ENCODE peak calls at places on chromosomes 6 and 20, in six cellular contexts. C, X, E, M, Y and S are unnamed samples. For H4K20me1, the result is how much of the 10 kb centered on the place peaks cover.

GRCh38 chr20:41447026-41447425 is 80.4 kb upstream of the EMILIN3 start:
- DNase-seq in C (no peak), X (no peak), E (no peak), M (no peak), Y (no peak), S (no peak)

GRCh38 chr6:42313941-42314570 is 96.4 kb upstream of the MRPS10 start:
- DNase-seq in C (no peak), X (peak), E (no peak), M (peak), Y (peak), S (peak)

GRCh38 chr6:23611776-23612381 is 514.1 kb upstream of the NRSN1 start:
- DNase-seq in C (no peak), X (no peak), E (no peak), M (no peak), Y (no peak), S (no peak)

GRCh38 chr20:57991211-57991841 is 237.1 kb downstream of the ANKRD60 start:
- DNase-seq in C (peak), X (no peak), E (no peak), M (peak), Y (peak), S (peak)

GRCh38 chr20:8535403-8536003 is 403.4 kb downstream of the PLCB1 start:
- DNase-seq in C (no peak), X (peak), E (no peak), M (no peak), Y (peak), S (peak)

GRCh38 chr20:42530855-42531674 is 658.6 kb downstream of the PTPRT start:
- DNase-seq in C (no peak), X (peak), E (no peak), M (no peak), Y (peak), S (no peak)

GRCh38 chr6:64717281-64717680 is 989.7 kb downstream of the EYS start:
- DNase-seq in C (no peak), X (no peak), E (no peak), M (no peak), Y (no peak), S (no peak)

GRCh38 chr6:141990840-141991239 is 141.9 kb upstream of the GJE1 start:
- DNase-seq in C (no peak), X (no peak), E (no peak), M (no peak), Y (no peak), S (no peak)

GRCh38 chr20:19735446-19735845 is 22.6 kb upstream of the RIN2 start:
- DNase-seq in C (peak), X (no peak), E (peak), M (peak), Y (peak), S (peak)

GRCh38 chr6:26552205-26552604 is 14.0 kb downstream of the HMGN4 start:
- DNase-seq in C (no peak), X (no peak), E (no peak), M (no peak), Y (no peak), S (no peak)

GRCh38 chr20:48098099-48098498 is 312.8 kb upstream of the SULF2 start:
- DNase-seq in C (no peak), X (peak), E (no peak), M (no peak), Y (no peak), S (no peak)

GRCh38 chr6:6586671-6587526 is 1.6 kb upstream of the LY86 start:
- DNase-seq in C (no peak), X (no peak), E (peak), M (no peak), Y (no peak), S (no peak)

GRCh38 chr20:15333170-15333569 is 995.8 kb upstream of the FLRT3 start:
- DNase-seq in C (no peak), X (no peak), E (no peak), M (no peak), Y (no peak), S (no peak)

GRCh38 chr20:47318596-47319516 is 37.6 kb downstream of the ZMYND8 start:
- DNase-seq in C (peak), X (peak), E (no peak), M (peak), Y (peak), S (peak)

GRCh38 chr20:49993301-49993751 is 10.5 kb downstream of the SNAI1 start:
- DNase-seq in C (no peak), X (no peak), E (no peak), M (no peak), Y (no peak), S (no peak)

GRCh38 chr6:53573299-53573698 is 28.4 kb upstream of the GCLC start:
- DNase-seq in C (no peak), X (peak), E (no peak), M (no peak), Y (no peak), S (no peak)

GRCh38 chr6:145875496-145876244 is 61.1 kb upstream of the FBXO30 start:
- DNase-seq in C (no peak), X (no peak), E (no peak), M (peak), Y (no peak), S (peak)

GRCh38 chr20:47319517-47320252 is 36.8 kb downstream of the ZMYND8 start:
- DNase-seq in C (peak), X (no peak), E (no peak), M (peak), Y (peak), S (peak)

DNA sequence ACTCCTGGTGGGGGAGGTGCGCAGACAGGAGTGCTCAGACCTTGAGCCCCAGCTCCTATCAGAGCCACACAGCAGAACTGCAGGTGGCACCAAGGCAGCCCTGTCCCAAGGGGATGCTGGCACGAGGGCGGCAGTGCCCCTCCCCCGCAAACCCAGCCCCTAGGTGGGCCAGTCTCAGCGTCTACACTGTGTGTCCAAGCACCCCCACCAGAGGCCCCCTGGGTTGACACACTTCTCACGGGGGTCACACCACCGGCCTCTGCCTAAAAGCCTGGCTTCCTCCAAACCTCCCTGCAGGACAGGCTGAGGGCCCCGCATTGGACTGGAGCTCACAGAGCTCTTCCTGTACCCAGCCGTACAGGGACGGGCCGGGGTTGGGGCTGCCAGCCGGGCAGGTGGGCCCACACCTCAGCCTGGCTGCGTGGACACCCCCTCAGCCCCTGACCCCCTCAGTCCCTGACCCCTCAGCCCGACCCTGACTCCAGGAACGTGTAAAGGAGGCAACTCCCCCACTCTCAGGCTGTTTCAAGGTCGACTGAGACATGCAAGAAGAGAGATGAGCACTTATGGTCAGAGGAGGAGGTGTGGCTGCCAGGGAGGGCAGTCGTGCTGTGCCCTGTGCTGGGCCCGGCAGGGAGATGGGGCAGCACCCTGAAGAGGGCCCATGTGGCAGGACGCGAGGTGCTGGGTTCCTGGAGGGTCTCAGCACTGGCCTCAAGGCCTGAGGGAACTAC is 8.2 kb downstream of the SLC2A4RG start:
- DNase-seq in C (no peak), X (no peak), E (no peak), M (no peak), Y (no peak), S (no peak)
- H2AFZ ChIP-seq in C (no peak), X (no peak), E (no peak), M (no peak), Y (no peak), S (no peak)

GRCh38 chr6:132404330-132404729 is 3.1 kb upstream of the MOXD1 start:
- DNase-seq in C (no peak), X (no peak), E (no peak), M (no peak), Y (no peak), S (no peak)

GRCh38 chr6:132399376-132400074 is 1.8 kb downstream of the MOXD1 start:
- DNase-seq in C (peak), X (no peak), E (no peak), M (peak), Y (peak), S (peak)

GRCh38 chr6:132400641-132401119 is 595 bp downstream of the MOXD1 start:
- DNase-seq in C (no peak), X (no peak), E (no peak), M (no peak), Y (no peak), S (no peak)

GRCh38 chr6:132401941-132402275 is 633 bp upstream of the MOXD1 start:
- DNase-seq in C (no peak), X (no peak), E (no peak), M (no peak), Y (no peak), S (no peak)

GRCh38 chr6:132401120-132401940 is at the start of gene MOXD1:
- DNase-seq in C (peak), X (peak), E (no peak), M (no peak), Y (peak), S (peak)
- TF ChIP-seq EZH2 in C (no peak), X (no peak), E (no peak), M (no peak), Y (no peak), S (no peak)

DNA sequence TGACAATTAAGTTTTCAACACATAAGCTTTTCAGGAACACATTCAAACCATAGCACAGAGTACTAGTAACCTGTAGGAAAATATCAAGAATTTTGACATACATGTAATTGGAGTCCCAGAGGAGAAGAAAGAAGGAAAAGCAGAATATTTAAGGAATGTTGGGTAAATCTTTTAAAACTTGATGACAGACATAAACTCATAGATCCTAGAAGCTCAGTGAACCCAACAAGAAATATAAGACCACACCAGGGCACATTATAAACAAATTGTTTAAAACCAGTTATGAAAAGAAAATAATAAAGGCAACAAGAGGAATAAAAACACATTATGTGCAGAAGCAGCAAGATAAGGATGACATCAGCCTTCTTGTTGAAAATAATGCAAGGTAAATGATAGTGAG is 151.5 kb upstream of the ATXN1 start:
- DNase-seq in C (no peak), X (no peak), E (no peak), M (no peak), Y (no peak), S (no peak)
- H4K20me1 ChIP-seq in C (under half), X (under half), E (under half), M (under half), Y (under half), S (under half)

GRCh38 chr6:35919085-35919826 is 1.6 kb downstream of the SRPK1 start:
- DNase-seq in C (peak), X (no peak), E (no peak), M (peak), Y (peak), S (peak)
- H2AFZ ChIP-seq in C (peak), X (peak), E (peak), M (peak), Y (peak), S (peak)

DNA sequence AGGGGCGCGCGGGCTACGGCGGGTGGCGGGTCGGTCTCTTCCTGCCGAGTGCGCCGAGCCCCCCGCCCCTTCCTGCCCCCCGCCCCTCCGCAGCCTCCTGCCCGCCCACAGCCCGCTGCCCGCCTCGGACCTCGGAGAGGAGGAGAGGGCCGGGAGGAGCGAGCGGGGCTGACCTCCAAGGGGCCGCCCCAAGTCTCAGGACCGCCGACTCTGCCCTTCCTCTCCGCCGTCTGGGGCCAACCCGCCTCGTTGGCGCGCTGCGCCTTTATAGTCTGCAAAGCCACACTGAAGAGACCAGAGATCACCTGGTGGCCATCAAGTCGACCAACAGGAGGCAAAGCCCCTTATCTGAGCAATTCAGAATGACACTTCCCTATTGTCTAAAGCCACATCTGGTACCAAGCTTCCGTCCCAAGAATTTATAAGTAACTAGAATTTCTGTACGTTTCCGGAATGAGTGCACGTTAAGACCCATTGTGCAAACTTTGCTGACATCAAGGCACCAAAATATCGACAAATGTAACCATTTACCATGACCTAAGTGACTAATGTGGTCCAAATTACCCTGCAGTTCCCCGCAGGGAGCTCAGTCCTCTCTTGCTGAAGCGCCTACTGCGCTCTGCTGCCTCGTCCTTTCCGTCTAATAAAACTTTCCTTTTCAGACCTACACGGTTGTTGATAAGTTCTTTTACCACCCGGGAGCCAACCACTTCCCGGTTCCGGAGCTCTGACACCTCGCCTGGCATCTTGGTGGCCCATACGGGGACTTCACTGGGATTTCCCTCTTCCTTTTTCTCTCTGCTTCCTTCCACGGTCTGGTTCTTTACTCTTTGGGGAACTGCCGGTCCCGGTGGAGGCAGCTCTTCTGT is at the start of gene CPXM1:
- DNase-seq in C (no peak), X (peak), E (no peak), M (no peak), Y (no peak), S (no peak)
- TF ChIP-seq EZH2 in C (peak), X (no peak), E (peak), M (peak), Y (no peak), S (peak)

GRCh38 chr20:32442630-32443029 is 84.5 kb downstream of the ASXL1 start:
- DNase-seq in C (no peak), X (no peak), E (no peak), M (no peak), Y (no peak), S (no peak)
- H4K20me1 ChIP-seq in C (under half), X (under half), E (under half), M (half or more), Y (under half), S (under half)

GRCh38 chr6:34476048-34476328 is 10.1 kb downstream of the PACSIN1 start:
- DNase-seq in C (no peak), X (no peak), E (no peak), M (no peak), Y (no peak), S (no peak)

GRCh38 chr6:34474754-34475153 is 8.9 kb downstream of the PACSIN1 start:
- DNase-seq in C (no peak), X (no peak), E (no peak), M (no peak), Y (no peak), S (no peak)

GRCh38 chr6:34475167-34476047 is 9.5 kb downstream of the PACSIN1 start:
- DNase-seq in C (no peak), X (no peak), E (no peak), M (no peak), Y (no peak), S (no peak)

GRCh38 chr6:34476941-34477340 is 11.1 kb downstream of the PACSIN1 start:
- DNase-seq in C (no peak), X (no peak), E (no peak), M (no peak), Y (no peak), S (no peak)

DNA sequence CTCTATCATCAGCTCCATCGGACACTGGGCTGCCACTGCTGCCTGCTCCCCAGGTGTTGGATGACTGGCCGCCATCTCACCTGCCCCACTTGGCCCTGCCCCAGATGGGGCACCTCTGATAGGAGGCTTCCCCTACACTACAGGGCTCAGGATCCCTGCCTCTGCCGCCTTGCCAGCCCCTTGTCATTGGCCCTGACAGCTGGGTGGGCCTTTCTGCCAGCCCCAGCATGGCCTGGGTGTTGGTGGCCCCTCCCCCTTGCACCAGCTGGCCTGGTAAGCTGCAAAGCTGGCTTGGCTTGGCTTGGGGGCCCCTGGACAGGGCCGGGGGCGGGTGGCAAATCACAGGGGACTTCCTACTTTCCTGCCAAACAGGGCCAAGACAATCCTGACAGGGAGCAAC is 10.6 kb downstream of the PACSIN1 start:
- DNase-seq in C (no peak), X (no peak), E (no peak), M (no peak), Y (no peak), S (no peak)
- H2AFZ ChIP-seq in C (no peak), X (no peak), E (no peak), M (no peak), Y (no peak), S (no peak)

DNA sequence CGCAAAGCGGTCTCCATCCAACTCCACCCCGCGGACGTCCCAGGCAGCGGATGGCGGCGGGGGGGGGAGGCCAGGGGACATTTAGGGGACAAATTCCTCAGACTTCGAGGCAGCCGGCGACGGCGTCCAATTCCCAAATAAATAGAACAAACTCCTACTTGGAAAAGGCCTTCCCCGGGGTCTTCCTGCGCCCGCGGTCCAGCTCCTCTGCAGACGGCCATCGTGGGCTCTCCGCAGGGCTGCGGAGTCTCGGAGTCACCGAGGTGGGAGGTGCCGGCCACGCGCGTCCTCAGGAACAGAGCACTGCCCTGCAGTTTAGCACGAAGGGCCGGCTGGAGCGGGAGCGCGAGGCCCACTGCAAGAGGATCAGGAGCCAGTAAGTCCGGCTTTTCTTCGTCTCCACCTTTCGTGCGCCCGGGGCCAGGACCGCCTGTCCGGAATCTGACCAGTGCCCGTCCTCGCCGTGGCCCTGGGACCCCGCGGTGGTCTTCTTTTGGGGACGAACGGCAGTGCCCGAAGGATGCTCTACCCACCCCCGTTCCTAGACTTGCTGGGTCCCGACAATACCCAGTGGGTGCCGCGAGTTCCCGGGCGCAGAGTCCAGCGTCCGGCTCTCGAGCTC is 1.4 kb downstream of the BHLHE23 start:
- DNase-seq in C (no peak), X (no peak), E (no peak), M (no peak), Y (no peak), S (no peak)
- TF ChIP-seq EZH2 in C (peak), X (no peak), E (no peak), M (peak), Y (no peak), S (peak)

GRCh38 chr6:90290991-90291390 is 5.7 kb downstream of the BACH2 start:
- DNase-seq in C (no peak), X (no peak), E (no peak), M (peak), Y (no peak), S (no peak)
- H4K20me1 ChIP-seq in C (under half), X (under half), E (under half), M (under half), Y (under half), S (under half)

GRCh38 chr6:37745748-37746147 is 48.1 kb upstream of the MDGA1 start:
- DNase-seq in C (no peak), X (no peak), E (no peak), M (no peak), Y (no peak), S (no peak)

GRCh38 chr6:37739618-37740017 is 41.9 kb upstream of the MDGA1 start:
- DNase-seq in C (no peak), X (no peak), E (no peak), M (no peak), Y (no peak), S (no peak)

GRCh38 chr6:37741757-37742400 is 44.2 kb upstream of the MDGA1 start:
- DNase-seq in C (no peak), X (peak), E (no peak), M (no peak), Y (no peak), S (no peak)

GRCh38 chr6:37738216-37738615 is 40.5 kb upstream of the MDGA1 start:
- DNase-seq in C (no peak), X (no peak), E (no peak), M (no peak), Y (no peak), S (no peak)

DNA sequence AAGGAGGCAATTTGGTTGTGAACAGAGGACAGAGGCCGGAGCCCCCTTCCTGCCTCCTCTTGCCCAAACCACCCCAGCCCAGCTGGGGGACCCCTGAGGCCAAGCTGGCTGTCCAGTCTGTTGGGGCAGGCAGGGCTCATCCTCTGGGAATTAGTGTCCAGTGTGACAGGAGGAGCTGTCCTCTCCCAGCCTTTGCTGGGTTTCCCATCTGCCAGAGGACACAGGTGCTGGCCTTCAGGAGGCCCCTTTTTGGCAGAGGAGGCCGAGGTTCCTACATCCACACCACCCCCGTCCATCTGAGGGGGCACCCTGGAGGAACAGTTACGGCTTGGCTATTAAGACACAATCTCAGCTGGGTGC is 44.7 kb upstream of the MDGA1 start:
- DNase-seq in C (no peak), X (no peak), E (no peak), M (no peak), Y (no peak), S (no peak)
- H2AFZ ChIP-seq in C (no peak), X (no peak), E (no peak), M (no peak), Y (peak), S (no peak)